ENCODE peak calls at places on chromosome 1, in seven cellular contexts. F, X, C, L, V, N and A are unnamed samples.

GRCh38 chr1:165845992-165846748 is 18.8 kb downstream of the UCK2 start:
- DNase-seq in V (no peak), X (no peak), F (no peak), C (no peak), N (no peak), L (no peak), A (no peak)

GRCh38 chr1:36644556-36644955 is 161.8 kb upstream of the CSF3R start:
- DNase-seq in N (no peak), F (no peak), C (no peak), V (no peak), L (no peak), X (no peak), A (no peak)

GRCh38 chr1:181102841-181103240 is 14.3 kb downstream of the IER5 start:
- DNase-seq in L (no peak), V (no peak), C (no peak), N (no peak), F (no peak), X (no peak), A (no peak)

GRCh38 chr1:24968941-24969585 is 39.0 kb upstream of the RUNX3 start:
- DNase-seq in N (no peak), L (no peak), C (no peak), F (no peak), V (no peak), X (peak; percentile 75), A (no peak)

GRCh38 chr1:199545780-199546179 is 481.7 kb upstream of the NR5A2 start:
- DNase-seq in F (no peak), C (no peak), X (peak; percentile 86), N (peak; percentile 41), V (no peak), L (peak; percentile 19), A (peak; percentile 12)

GRCh38 chr1:235011599-235012435 is 116.8 kb downstream of the TOMM20 start:
- DNase-seq in C (peak; percentile 99), X (peak; percentile 100), N (no peak), F (peak; percentile 73), V (peak; percentile 100), L (peak; percentile 97), A (peak; percentile 94)

GRCh38 chr1:8562881-8563865 is 245.3 kb downstream of the SLC45A1 start:
- DNase-seq in C (no peak), N (no peak), L (peak; percentile 67), X (no peak), V (peak; percentile 54), F (no peak), A (no peak)

GRCh38 chr1:18062180-18062579 is 45.4 kb upstream of the IGSF21 start:
- DNase-seq in C (no peak), L (no peak), X (no peak), F (no peak), N (peak; percentile 56), V (no peak), A (no peak)

GRCh38 chr1:39141925-39142324 is 62.6 kb upstream of the MACF1 start:
- DNase-seq in N (peak; percentile 90), X (no peak), L (peak; percentile 80), F (no peak), V (peak; percentile 92), C (peak; percentile 82), A (no peak)

GRCh38 chr1:15950302-15950701 is 25.6 kb downstream of the ZBTB17 start:
- DNase-seq in N (no peak), C (no peak), V (no peak), X (no peak), F (no peak), L (no peak), A (no peak)

GRCh38 chr1:239657291-239657690 is 270.9 kb downstream of the CHRM3 start:
- DNase-seq in X (peak; percentile 5), V (no peak), L (no peak), C (no peak), F (no peak), N (no peak), A (no peak)

GRCh38 chr1:97451422-97451821 is 469.4 kb downstream of the DPYD start:
- DNase-seq in L (peak; percentile 19), F (no peak), C (no peak), X (peak; percentile 18), V (peak; percentile 14), N (no peak), A (no peak)

GRCh38 chr1:19377812-19378718 is 65.9 kb downstream of the SLC66A1 start:
- DNase-seq in N (no peak), F (no peak), X (no peak), L (no peak), C (no peak), V (no peak), A (no peak)

GRCh38 chr1:9793291-9793690 is 30.5 kb downstream of the CLSTN1 start:
- DNase-seq in N (no peak), V (no peak), L (no peak), X (no peak), C (no peak), F (no peak), A (no peak)

GRCh38 chr1:225848044-225848955 is 33.9 kb downstream of the TMEM63A start:
- DNase-seq in N (no peak), V (no peak), C (no peak), L (peak; percentile 65), X (no peak), F (no peak), A (no peak)

GRCh38 chr1:147384805-147385204 is 142.3 kb downstream of the CHD1L start:
- DNase-seq in N (no peak), V (no peak), X (no peak), L (no peak), C (no peak), F (no peak), A (no peak)
- H3K4me3 ChIP-seq in N (no peak overlapping the region), V (no peak overlapping the region), X (no peak overlapping the region), L (no peak overlapping the region), C (no peak overlapping the region), F (no peak overlapping the region), A (no peak overlapping the region)

DNA sequence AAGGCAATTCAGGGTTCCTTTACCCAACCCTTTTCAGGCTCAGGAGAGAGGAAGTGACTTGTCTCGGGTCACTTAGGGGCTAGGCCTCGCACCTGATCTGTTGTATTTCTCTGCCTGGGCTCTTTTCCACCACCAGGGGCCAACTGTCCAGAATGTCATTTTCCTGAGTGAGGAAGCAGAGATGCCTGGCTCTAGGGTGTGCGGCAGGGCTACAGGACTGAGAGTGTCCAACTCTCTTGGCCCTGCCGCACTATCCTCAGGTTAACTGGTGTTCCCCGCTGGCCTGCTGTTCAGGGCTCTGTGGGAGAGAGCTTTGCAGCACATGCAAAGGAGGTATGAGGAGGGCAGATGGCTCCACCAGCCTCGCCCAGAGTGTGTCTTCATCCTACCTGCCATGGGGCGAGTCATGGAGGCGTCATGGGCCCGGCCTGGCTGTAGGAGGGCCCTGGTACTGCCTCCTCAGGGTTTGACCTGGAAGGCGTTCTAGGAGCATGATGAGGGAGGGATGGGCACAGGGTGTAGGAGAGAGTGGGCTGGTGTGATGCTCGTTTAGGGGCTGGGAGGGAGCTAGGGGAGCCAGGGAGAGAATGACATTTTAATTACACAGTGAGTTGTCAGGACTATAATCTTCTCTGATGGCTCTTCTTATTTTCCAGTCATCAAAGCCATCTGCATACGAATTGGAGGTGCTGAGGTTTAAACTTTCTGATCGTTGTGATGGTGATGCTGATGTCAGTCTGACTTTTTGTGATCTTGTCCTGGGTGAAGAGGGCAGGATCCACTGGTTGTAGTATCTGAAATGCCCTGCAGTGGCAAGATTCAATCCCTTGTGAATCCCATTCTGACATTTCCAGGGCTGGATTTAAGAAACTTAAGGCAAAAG is 128.4 kb downstream of the NOS1AP start:
- DNase-seq in C (no peak), V (no peak), X (peak; percentile 40), F (no peak), N (peak; percentile 54), L (no peak), A (no peak)
- TF ChIP-seq CTCF in C (no peak), V (no peak), X (no peak), F (no peak), N (peak; percentile 56), L (no peak), A (peak; percentile 33)

GRCh38 chr1:229185913-229186312 is 85.0 kb upstream of the RAB4A start:
- DNase-seq in L (no peak), N (no peak), V (no peak), F (no peak), X (no peak), C (no peak), A (no peak)

GRCh38 chr1:229183583-229183982 is 87.3 kb upstream of the RAB4A start:
- DNase-seq in F (no peak), N (no peak), X (no peak), V (no peak), C (no peak), L (no peak), A (no peak)

GRCh38 chr1:229180161-229180560 is 90.8 kb upstream of the RAB4A start:
- DNase-seq in X (no peak), L (no peak), F (no peak), C (no peak), V (no peak), N (no peak), A (no peak)

GRCh38 chr1:229184066-229184465 is 86.8 kb upstream of the RAB4A start:
- DNase-seq in N (no peak), C (no peak), V (no peak), L (no peak), X (no peak), F (no peak), A (no peak)

GRCh38 chr1:229181419-229181818 is 89.5 kb upstream of the RAB4A start:
- DNase-seq in F (no peak), C (no peak), L (no peak), V (no peak), N (no peak), X (no peak), A (no peak)
- H3K4me3 ChIP-seq in F (no peak overlapping the region), C (no peak overlapping the region), L (no peak overlapping the region), V (no peak overlapping the region), N (no peak overlapping the region), X (no peak overlapping the region), A (no peak overlapping the region)

DNA sequence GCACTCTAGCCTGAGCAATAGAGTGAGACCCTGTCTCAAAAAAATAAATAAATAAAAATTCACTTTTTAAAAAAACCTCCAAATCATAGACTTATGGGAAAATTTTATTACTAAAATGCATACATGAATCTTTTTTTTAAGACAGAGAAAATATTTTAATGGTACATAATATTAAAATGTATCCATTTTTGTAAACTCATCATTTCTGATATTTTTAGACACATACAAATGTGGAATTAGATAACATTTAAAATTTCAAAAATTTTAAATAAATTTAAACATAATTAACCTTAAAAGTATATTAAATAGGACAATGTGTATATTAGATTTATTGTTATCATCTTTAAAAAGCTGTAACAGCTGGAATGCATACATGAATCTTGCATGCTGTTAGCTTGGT is 33.9 kb downstream of the SMAP2 start:
- DNase-seq in X (no peak), N (no peak), L (no peak), C (no peak), V (no peak), F (no peak), A (no peak)
- TF ChIP-seq CTCF in X (no peak), N (no peak), L (no peak), C (no peak), V (no peak), F (no peak), A (no peak)

DNA sequence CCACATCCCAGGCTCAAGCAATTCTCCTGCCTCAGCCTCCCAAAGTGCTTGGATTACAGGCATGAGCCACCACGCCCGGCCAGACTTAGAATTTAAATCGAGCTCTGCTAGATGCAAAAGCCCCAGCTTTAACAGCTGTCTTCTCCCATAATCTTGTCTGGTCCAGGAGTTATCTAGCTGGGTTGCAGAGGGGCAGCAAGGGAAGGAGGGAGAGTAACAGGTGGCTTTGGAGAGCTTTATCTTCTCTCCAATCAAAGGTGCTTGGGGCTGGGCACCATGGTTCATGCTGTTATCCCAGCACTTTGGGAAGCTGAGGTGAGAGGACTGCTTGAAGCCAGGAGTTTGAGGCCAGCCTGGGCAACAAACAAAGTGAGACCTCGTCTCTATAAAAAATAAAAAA is 3.9 kb downstream of the RHBG start:
- DNase-seq in X (no peak), L (no peak), V (no peak), N (no peak), F (no peak), C (no peak), A (no peak)
- H3K4me3 ChIP-seq in X (no peak overlapping the region), L (no peak overlapping the region), V (no peak overlapping the region), N (no peak overlapping the region), F (no peak overlapping the region), C (no peak overlapping the region), A (no peak overlapping the region)